ENCODE peak calls at places on chromosomes 12 and 14, in four cellular contexts. One of them, this sample, is unnamed.

GRCh38 chr12:63930971-63931370 is 86.5 kb downstream of the SRGAP1 start:
- DNase-seq in spleen: no peak
- DNase-seq in erythroblast: no peak
- DNase-seq in adrenal gland: no peak
- DNase-seq in this sample: no peak

GRCh38 chr12:113159937-113160336 is 10.4 kb downstream of the CFAP73 start:
- DNase-seq in spleen: no peak
- DNase-seq in adrenal gland: no peak
- DNase-seq in erythroblast: no peak
- DNase-seq in this sample: no peak

GRCh38 chr12:3537916-3538690 is 47.1 kb downstream of the PRMT8 start:
- DNase-seq in erythroblast: no peak
- DNase-seq in adrenal gland: no peak
- DNase-seq in spleen: no peak
- DNase-seq in this sample: no peak

GRCh38 chr12:69502342-69503081 is 32.3 kb downstream of the FRS2 start:
- DNase-seq in erythroblast: no peak
- DNase-seq in spleen: no peak
- DNase-seq in adrenal gland: no peak
- DNase-seq in this sample: peak; percentile 22

GRCh38 chr12:58882796-58883195 is 37.5 kb downstream of the LRIG3 start:
- DNase-seq in spleen: no peak
- DNase-seq in erythroblast: no peak
- DNase-seq in adrenal gland: no peak
- DNase-seq in this sample: no peak

GRCh38 chr14:29738056-29738455 is 189.6 kb downstream of the PRKD1 start:
- DNase-seq in adrenal gland: no peak
- DNase-seq in spleen: no peak
- DNase-seq in erythroblast: no peak
- DNase-seq in this sample: no peak

GRCh38 chr12:108633534-108634224 is at the start of gene SELPLG:
- DNase-seq in adrenal gland: peak; percentile 47
- DNase-seq in spleen: peak; percentile 98
- DNase-seq in erythroblast: peak; percentile 79
- DNase-seq in this sample: no peak

GRCh38 chr12:90897981-90898380 is 57.0 kb downstream of the CCER1 start:
- DNase-seq in adrenal gland: no peak
- DNase-seq in spleen: no peak
- DNase-seq in erythroblast: no peak
- DNase-seq in this sample: no peak

GRCh38 chr12:3684449-3685051 is 68.4 kb downstream of the CRACR2A start:
- DNase-seq in spleen: no peak
- DNase-seq in adrenal gland: no peak
- DNase-seq in erythroblast: peak; percentile 27
- DNase-seq in this sample: no peak

GRCh38 chr12:10952645-10953044 is 13.6 kb upstream of the TAS2R14 start:
- DNase-seq in spleen: no peak
- DNase-seq in adrenal gland: no peak
- DNase-seq in erythroblast: no peak
- DNase-seq in this sample: no peak

GRCh38 chr12:97299867-97300266 is 162.7 kb upstream of the RMST start:
- DNase-seq in adrenal gland: no peak
- DNase-seq in erythroblast: no peak
- DNase-seq in spleen: no peak
- DNase-seq in this sample: no peak

GRCh38 chr14:37270629-37271028 is 72.9 kb downstream of the MIPOL1 start:
- DNase-seq in adrenal gland: no peak
- DNase-seq in erythroblast: no peak
- DNase-seq in spleen: no peak
- DNase-seq in this sample: no peak

DNA sequence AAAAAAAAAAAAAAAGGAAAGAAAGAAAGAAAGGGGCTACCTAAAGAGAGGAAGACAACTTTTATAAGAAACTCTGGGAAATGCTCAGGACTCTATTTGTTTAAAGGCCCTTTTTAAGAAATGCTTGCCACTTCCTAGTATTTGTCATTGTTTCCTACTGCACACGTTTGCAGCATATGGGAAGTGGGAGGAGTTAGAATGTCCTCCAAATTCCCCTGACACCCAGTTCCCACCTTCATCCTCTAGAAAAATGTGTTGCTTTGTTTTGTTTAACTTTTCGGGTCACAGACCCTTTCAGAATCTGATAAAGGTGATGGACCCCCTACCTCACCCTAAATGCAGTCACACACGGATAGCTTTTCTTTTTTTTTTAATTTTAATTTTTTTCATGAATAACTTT is 40.8 kb downstream of the NINJ2 start:
- DNase-seq in adrenal gland: no peak
- DNase-seq in erythroblast: no peak
- DNase-seq in spleen: no peak
- DNase-seq in this sample: no peak
- TF ChIP-seq POLR2A in adrenal gland: no peak
- TF ChIP-seq POLR2A in erythroblast: no peak
- TF ChIP-seq POLR2A in spleen: no peak
- TF ChIP-seq POLR2A in this sample: no peak

GRCh38 chr14:103521438-103521961 is 1.1 kb downstream of the CKB start:
- DNase-seq in spleen: peak; percentile 78
- DNase-seq in adrenal gland: no peak
- DNase-seq in erythroblast: peak; percentile 81
- DNase-seq in this sample: no peak

GRCh38 chr14:103522028-103522581 is 525 bp downstream of the CKB start:
- DNase-seq in erythroblast: peak; percentile 56
- DNase-seq in spleen: peak; percentile 77
- DNase-seq in adrenal gland: peak; percentile 64
- DNase-seq in this sample: no peak

GRCh38 chr14:103519837-103520212 is 2.8 kb downstream of the CKB start:
- DNase-seq in erythroblast: no peak
- DNase-seq in spleen: peak; percentile 75
- DNase-seq in adrenal gland: peak; percentile 60
- DNase-seq in this sample: no peak

GRCh38 chr14:103520269-103520656 is 2.4 kb downstream of the CKB start:
- DNase-seq in erythroblast: no peak
- DNase-seq in spleen: peak; percentile 77
- DNase-seq in adrenal gland: no peak
- DNase-seq in this sample: no peak

DNA sequence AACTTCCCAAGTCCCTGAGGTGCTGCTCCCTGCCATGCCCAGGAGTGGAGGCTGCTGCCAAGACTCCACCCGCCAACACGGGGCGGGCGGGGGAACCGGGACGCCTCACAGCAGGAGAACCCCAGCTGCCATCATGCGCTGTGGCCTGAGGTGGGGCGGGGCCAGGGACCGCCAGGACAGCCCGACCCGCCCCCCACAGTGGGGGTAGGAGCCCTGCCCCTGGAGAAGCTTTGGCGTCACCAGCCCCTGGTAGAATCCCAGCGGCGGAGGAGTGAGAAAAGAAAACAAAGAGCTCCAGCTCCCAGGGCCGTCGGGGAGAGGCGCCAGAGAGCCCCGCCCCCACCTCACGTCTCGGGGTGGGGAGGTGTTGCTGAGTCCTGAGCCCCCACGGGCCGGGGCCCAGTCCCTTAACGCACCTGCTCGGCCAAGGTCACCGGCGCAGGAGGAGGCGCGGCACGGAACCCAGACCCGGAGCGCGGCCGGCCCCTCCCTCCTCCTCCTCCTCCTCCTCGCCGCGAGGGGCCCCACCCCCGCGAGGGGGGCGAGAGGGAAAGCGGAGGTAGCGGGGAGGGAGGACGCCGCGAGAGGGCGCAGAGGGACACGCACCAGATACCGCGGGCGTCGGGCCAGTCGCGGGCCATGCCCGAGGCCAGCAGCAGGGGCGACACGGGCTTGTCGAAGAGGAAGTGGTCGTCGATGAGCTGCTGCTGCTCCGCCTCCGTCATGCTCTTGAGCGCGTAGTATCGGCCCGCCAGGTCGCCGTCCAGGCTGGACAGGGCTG is 1.8 kb downstream of the CKB start:
- DNase-seq in spleen: peak; percentile 92
- DNase-seq in adrenal gland: peak; percentile 89
- DNase-seq in erythroblast: peak; percentile 86
- DNase-seq in this sample: peak; percentile 77
- TF ChIP-seq POLR2A in spleen: no peak
- TF ChIP-seq POLR2A in adrenal gland: peak; percentile 33
- TF ChIP-seq POLR2A in erythroblast: peak; percentile 23
- TF ChIP-seq POLR2A in this sample: no peak

GRCh38 chr12:55847603-55848329 is 5.0 kb upstream of the MMP19 start:
- DNase-seq in erythroblast: no peak
- DNase-seq in adrenal gland: peak; percentile 88
- DNase-seq in spleen: peak; percentile 82
- DNase-seq in this sample: peak; percentile 76
- TF ChIP-seq POLR2A in erythroblast: no peak
- TF ChIP-seq POLR2A in adrenal gland: no peak
- TF ChIP-seq POLR2A in spleen: no peak
- TF ChIP-seq POLR2A in this sample: peak; percentile 52

DNA sequence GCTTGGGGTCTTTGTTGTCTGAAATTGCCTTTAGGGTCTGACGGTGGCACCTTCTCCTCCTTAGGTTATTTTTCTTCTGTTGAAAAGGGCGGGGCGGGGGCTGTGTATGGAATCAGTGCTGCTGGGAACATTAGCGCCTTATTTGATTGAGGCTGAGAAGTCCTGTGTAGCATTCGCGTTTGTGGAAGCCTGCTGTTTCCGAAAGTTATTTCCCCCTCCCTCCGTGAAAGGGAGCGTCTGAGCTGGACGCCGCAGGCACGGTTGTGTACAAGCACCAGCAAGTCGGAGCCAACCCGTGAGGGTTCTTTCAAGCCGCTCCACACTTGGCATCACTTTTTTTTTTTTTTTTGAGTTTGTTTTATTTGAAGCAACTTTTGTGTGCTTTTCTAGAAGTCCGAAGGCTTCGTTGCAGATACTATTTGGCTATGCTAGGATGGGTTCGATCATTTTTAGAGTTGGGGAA is 1.1 kb downstream of the SYNE2 start:
- DNase-seq in adrenal gland: peak; percentile 51
- DNase-seq in erythroblast: no peak
- DNase-seq in spleen: peak; percentile 82
- DNase-seq in this sample: peak; percentile 56
- TF ChIP-seq POLR2A in adrenal gland: no peak
- TF ChIP-seq POLR2A in erythroblast: no peak
- TF ChIP-seq POLR2A in spleen: no peak
- TF ChIP-seq POLR2A in this sample: no peak

DNA sequence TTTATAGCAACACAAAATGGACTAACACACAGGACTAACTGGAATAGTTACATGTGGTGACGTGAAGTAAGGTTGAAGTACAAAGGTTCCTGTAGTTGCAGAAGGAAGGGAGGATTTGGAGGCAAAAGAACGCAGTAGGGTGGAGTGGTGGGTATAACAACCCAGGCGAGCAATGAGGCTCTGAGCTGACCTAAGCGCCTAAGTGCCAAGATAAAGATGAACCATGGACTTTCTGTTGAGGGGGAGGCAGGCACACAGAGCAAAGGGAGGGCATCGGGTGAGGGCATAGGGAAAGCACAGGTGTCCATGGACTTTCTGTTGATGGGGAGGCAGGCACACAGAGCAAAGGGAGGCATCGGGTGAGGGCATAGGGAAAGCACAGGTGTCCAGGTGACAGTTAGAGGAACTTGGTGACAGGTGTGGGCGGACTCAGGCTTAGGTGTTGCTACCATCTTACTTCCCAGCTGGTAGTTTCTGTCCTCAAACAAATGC is 15.2 kb downstream of the SCNN1A start:
- DNase-seq in adrenal gland: no peak
- DNase-seq in spleen: no peak
- DNase-seq in erythroblast: no peak
- DNase-seq in this sample: no peak
- TF ChIP-seq POLR2A in adrenal gland: no peak
- TF ChIP-seq POLR2A in spleen: no peak
- TF ChIP-seq POLR2A in erythroblast: no peak
- TF ChIP-seq POLR2A in this sample: no peak

DNA sequence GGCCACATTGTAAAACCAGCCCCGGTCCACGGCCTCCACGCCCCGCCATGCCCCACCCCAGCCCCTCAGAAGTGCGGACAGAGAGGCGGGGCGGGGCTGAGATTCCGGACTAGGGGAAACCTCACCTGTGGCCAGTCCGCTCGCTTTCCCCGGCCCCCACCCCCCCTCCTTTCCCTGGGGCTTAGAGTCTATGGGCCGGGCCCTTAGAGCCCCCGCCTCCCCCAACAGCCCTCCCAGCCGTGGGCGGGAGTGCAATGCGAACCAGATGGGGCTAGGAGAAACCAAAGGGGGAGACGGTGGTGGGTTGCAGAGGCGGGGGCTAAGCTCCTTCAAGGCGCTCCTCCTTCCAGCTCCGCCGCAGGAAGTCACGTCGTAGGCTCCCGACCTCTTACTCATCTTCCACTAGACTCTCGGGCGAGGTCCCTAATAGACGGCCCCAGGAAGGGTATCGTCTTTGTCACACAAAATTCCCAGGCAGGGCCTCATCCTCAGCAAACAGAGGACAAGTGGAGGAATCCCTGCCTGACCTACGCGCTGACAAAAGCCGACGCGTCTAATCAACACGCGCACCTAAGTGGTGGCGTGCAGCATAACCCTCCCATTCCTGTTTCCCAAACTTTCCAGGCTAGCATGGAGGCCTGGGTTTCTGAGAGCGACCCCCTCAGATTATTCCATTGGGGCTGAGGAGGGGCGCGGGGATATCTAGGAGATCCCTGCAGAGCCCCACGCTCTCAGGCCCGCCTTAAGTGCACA is 1.0 kb upstream of the NAB2 start:
- DNase-seq in spleen: peak; percentile 93
- DNase-seq in adrenal gland: peak; percentile 86
- DNase-seq in erythroblast: peak; percentile 66
- DNase-seq in this sample: peak; percentile 62
- TF ChIP-seq POLR2A in spleen: no peak
- TF ChIP-seq POLR2A in adrenal gland: no peak
- TF ChIP-seq POLR2A in erythroblast: peak; percentile 62
- TF ChIP-seq POLR2A in this sample: peak; percentile 29

DNA sequence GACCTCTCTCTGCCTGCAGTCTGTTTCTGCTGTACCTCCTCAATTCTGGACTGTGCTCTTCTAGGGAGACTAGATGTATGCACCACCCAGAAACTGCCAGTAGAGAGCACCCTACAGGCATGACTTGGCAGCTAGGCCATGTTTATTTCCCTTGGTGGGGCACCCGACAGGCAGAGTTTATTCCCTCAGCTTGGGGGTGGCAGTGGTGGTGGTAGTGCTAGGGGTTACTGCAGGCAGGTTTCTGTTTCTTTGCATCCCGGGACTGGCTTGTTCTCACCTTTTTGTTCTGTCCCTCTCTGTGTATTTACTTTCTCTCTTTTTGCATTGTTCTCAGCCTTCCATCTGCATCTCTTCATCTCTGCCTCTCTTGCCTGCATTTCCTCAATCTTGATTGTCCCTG is 13.6 kb downstream of the PRPF40B start:
- DNase-seq in spleen: no peak
- DNase-seq in erythroblast: peak; percentile 73
- DNase-seq in adrenal gland: peak; percentile 77
- DNase-seq in this sample: peak; percentile 73
- TF ChIP-seq POLR2A in spleen: no peak
- TF ChIP-seq POLR2A in erythroblast: no peak
- TF ChIP-seq POLR2A in adrenal gland: no peak
- TF ChIP-seq POLR2A in this sample: no peak

GRCh38 chr14:23411563-23412525 is 3.8 kb upstream of the MYH6 start:
- DNase-seq in spleen: no peak
- DNase-seq in adrenal gland: no peak
- DNase-seq in erythroblast: no peak
- DNase-seq in this sample: no peak
- TF ChIP-seq POLR2A in spleen: no peak
- TF ChIP-seq POLR2A in adrenal gland: no peak
- TF ChIP-seq POLR2A in erythroblast: no peak
- TF ChIP-seq POLR2A in this sample: no peak